ENCODE peak calls at places on chromosomes 7 and 10, in eight cellular contexts. D is midbrain; A is gastrocnemius medialis; W is stimulated activated CD8-positive, alpha-beta memory T cell treated with anti-CD3 and anti-CD28 coated beads, Interleukin-2, amount 100 ng/mL, for 1 hour; O is Calu3; N is fibroblast of pulmonary artery; S is A172; Q is left cardiac atrium. K is an unnamed sample.

GRCh38 chr10:60747817-60748469 is 30.3 kb upstream of the CDK1 start:
- DNase-seq in D (no peak), A (no peak), W (no peak), O (no peak), N (no peak), S (no peak), Q (no peak), K (no peak)

GRCh38 chr10:23656735-23657134 is 217.9 kb downstream of the OTUD1 start:
- DNase-seq in D (no peak), A (no peak), W (no peak), O (no peak), N (no peak), S (no peak), Q (no peak), K (peak; percentile 1)

GRCh38 chr10:36492590-36493510 is 632.5 kb upstream of the ANKRD30A start:
- DNase-seq in D (no peak), A (no peak), W (no peak), O (no peak), N (peak; percentile 41), S (peak; percentile 54), Q (no peak), K (peak; percentile 46)

GRCh38 chr7:102874166-102874829 is 38.5 kb upstream of the LRRC17 start:
- DNase-seq in D (no peak), A (no peak), W (no peak), O (peak; percentile 50), N (peak; percentile 78), S (peak; percentile 97), Q (no peak), K (peak; percentile 95)

GRCh38 chr7:139702313-139702731 is 75.5 kb downstream of the HIPK2 start:
- DNase-seq in D (no peak), A (no peak), W (no peak), O (no peak), N (no peak), S (no peak), Q (no peak), K (no peak)

GRCh38 chr10:35426657-35427056 is 90.3 kb downstream of the CCNY start:
- DNase-seq in D (peak; percentile 61), A (no peak), W (no peak), O (no peak), N (no peak), S (no peak), Q (no peak), K (no peak)

GRCh38 chr10:97210576-97210975 is 24.8 kb upstream of the SLIT1 start:
- DNase-seq in D (peak; percentile 71), A (peak; percentile 53), W (peak; percentile 42), O (peak; percentile 64), N (peak; percentile 82), S (peak; percentile 68), Q (peak; percentile 64), K (peak; percentile 71)

GRCh38 chr10:50409965-50410811 is 158.9 kb upstream of the ASAH2 start:
- DNase-seq in D (no peak), A (no peak), W (no peak), O (no peak), N (no peak), S (peak; percentile 2), Q (no peak), K (no peak)

GRCh38 chr10:13349776-13350274 is 1.7 kb upstream of the SEPHS1 start:
- DNase-seq in D (no peak), A (no peak), W (no peak), O (peak; percentile 50), N (peak; percentile 53), S (peak; percentile 70), Q (peak; percentile 50), K (peak; percentile 71)

GRCh38 chr7:142250705-142251104 is 7.2 kb downstream of the PRSS58 start:
- DNase-seq in D (no peak), A (no peak), W (no peak), O (no peak), N (no peak), S (peak; percentile 28), Q (no peak), K (no peak)

GRCh38 chr10:101767600-101767945 is 8.3 kb downstream of the FGF8 start:
- DNase-seq in D (no peak), A (no peak), W (no peak), O (no peak), N (no peak), S (no peak), Q (no peak), K (no peak)

GRCh38 chr10:60105195-60105812 is 198.9 kb upstream of the CCDC6 start:
- DNase-seq in D (no peak), A (no peak), W (no peak), O (no peak), N (no peak), S (no peak), Q (no peak), K (no peak)

GRCh38 chr10:122052702-122053101 is 63.7 kb downstream of the TACC2 start:
- DNase-seq in D (no peak), A (peak; percentile 13), W (no peak), O (no peak), N (no peak), S (no peak), Q (no peak), K (no peak)

GRCh38 chr7:116670409-116671036 is 1.5 kb upstream of the MET start:
- DNase-seq in D (no peak), A (no peak), W (no peak), O (peak; percentile 46), N (peak; percentile 18), S (no peak), Q (no peak), K (peak; percentile 15)

GRCh38 chr7:81457858-81458522 is 311.9 kb downstream of the HGF start:
- DNase-seq in D (no peak), A (no peak), W (no peak), O (no peak), N (peak; percentile 66), S (peak; percentile 40), Q (no peak), K (peak; percentile 37)

GRCh38 chr7:1700086-1700485 is 30.0 kb downstream of the ELFN1 start:
- DNase-seq in D (no peak), A (no peak), W (no peak), O (no peak), N (no peak), S (no peak), Q (peak; percentile 7), K (no peak)

GRCh38 chr7:25093268-25093802 is 31.7 kb downstream of the CYCS start:
- DNase-seq in D (peak; percentile 26), A (peak; percentile 27), W (peak; percentile 22), O (peak; percentile 99), N (peak; percentile 76), S (peak; percentile 84), Q (peak; percentile 67), K (peak; percentile 76)

GRCh38 chr7:50317697-50318640 is 13.5 kb downstream of the IKZF1 start:
- DNase-seq in D (no peak), A (no peak), W (no peak), O (no peak), N (no peak), S (no peak), Q (no peak), K (no peak)

GRCh38 chr10:76899490-76899889 is 738.1 kb downstream of the KCNMA1 start:
- DNase-seq in D (no peak), A (no peak), W (no peak), O (no peak), N (peak; percentile 3), S (no peak), Q (no peak), K (no peak)

GRCh38 chr7:130521552-130521951 is 29.7 kb downstream of the MEST start:
- DNase-seq in D (no peak), A (no peak), W (no peak), O (no peak), N (no peak), S (no peak), Q (no peak), K (no peak)

GRCh38 chr7:144390481-144390880 is 13.0 kb downstream of the NOBOX start:
- DNase-seq in D (no peak), A (no peak), W (no peak), O (no peak), N (no peak), S (no peak), Q (no peak), K (no peak)

GRCh38 chr7:4675771-4676373 is 6.2 kb upstream of the FOXK1 start:
- DNase-seq in D (no peak), A (no peak), W (no peak), O (no peak), N (no peak), S (no peak), Q (no peak), K (no peak)

GRCh38 chr7:95405208-95405607 is 9.0 kb upstream of the PON3 start:
- DNase-seq in D (no peak), A (no peak), W (no peak), O (no peak), N (no peak), S (no peak), Q (no peak), K (no peak)

K was measured in mesenchymal stem cell.